ENCODE peak calls at places on chromosomes 16 and 17, in seven cellular contexts. I is DND-41; D is IMR-90; Z is transverse colon; H is neuronal stem cell; B is CD8-positive, alpha-beta memory T cell; G is heart right ventricle. A is an unnamed sample. For H3K9me3, the result is how much of the 10 kb centered on the place peaks cover.

GRCh38 chr17:66677201-66677981 is 157.5 kb upstream of the CACNG5 start:
- DNase-seq in I (no peak), D (peak), Z (no peak), H (no peak), B (no peak), G (no peak), A (no peak)

GRCh38 chr16:296806-297510 is 14.0 kb downstream of the PDIA2 start:
- DNase-seq in I (no peak), D (no peak), Z (no peak), H (no peak), B (no peak), G (no peak), A (no peak)

GRCh38 chr16:3876695-3877094 is 3.8 kb downstream of the CREBBP start:
- DNase-seq in I (no peak), D (peak), Z (no peak), H (no peak), B (no peak), G (no peak), A (no peak)

GRCh38 chr16:84068041-84068440 is 25.4 kb upstream of the SLC38A8 start:
- DNase-seq in I (no peak), D (no peak), Z (no peak), H (no peak), B (no peak), G (no peak), A (no peak)

GRCh38 chr16:56093055-56093454 is 98.2 kb upstream of the GNAO1 start:
- DNase-seq in I (no peak), D (no peak), Z (no peak), H (no peak), B (no peak), G (no peak), A (no peak)

GRCh38 chr17:68101992-68102758 is 66.6 kb downstream of the KPNA2 start:
- DNase-seq in I (peak), D (no peak), Z (peak), H (no peak), B (peak), G (peak), A (peak)

GRCh38 chr16:3807425-3808123 is 72.9 kb downstream of the CREBBP start:
- DNase-seq in I (no peak), D (no peak), Z (no peak), H (no peak), B (no peak), G (no peak), A (no peak)

GRCh38 chr16:68823401-68823800 is 19.9 kb upstream of the TANGO6 start:
- DNase-seq in I (no peak), D (peak), Z (no peak), H (no peak), B (no peak), G (no peak), A (no peak)

GRCh38 chr16:56877783-56878182 is 12.8 kb downstream of the SLC12A3 start:
- DNase-seq in I (no peak), D (no peak), Z (no peak), H (no peak), B (no peak), G (no peak), A (no peak)

DNA sequence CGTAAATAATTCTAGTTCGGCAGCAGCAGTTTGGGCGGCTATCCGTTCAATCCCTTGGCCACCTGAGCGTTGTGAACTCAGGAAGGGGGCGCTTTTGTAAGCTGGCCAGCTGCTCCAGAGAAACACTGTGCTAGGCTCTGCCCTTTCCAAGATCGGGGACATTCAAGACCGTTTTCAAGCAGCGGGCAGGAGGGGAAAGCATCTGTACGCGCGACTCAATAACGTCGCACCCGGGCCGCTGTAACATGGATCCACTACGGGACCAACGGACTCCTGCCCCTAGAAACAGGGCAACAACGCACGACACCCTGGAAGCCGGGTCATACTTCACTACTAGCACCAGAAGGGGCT is 463 bp downstream of the TOP2A start:
- DNase-seq in I (no peak), D (peak), Z (no peak), H (no peak), B (no peak), G (no peak), A (no peak)
- H3K27ac ChIP-seq in I (peak), D (peak), Z (peak), H (peak), B (peak), G (no peak), A (no peak)

DNA sequence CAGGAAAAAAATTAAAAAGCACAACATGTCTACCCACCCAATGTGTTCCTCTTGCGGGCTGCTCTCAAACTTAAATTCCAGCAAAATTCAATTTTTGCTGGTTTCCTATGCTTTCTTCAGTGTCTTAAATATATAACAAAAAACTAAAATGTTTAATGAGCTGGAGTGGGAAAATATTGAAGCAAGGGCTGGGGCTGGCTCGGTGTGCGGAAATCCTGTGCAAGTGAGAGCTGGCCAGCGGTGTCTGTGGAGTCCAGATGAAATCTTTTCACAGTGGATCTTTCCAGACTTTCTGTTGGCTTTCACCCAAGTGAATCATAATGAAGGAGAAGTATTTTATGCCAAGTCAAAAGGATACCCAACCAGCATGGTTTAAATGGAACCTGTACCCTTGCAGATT is 1733.6 kb downstream of the TP53TG3F start:
- DNase-seq in I (no peak), D (no peak), Z (no peak), H (no peak), B (no peak), G (no peak), A (no peak)
- H3K9me3 ChIP-seq in I (under half), D (under half), Z (under half), H (under half), B (under half), G (under half), A (under half)

GRCh38 chr17:60676758-60677307 is 818 bp upstream of the BCAS3 start:
- DNase-seq in I (no peak), D (no peak), Z (no peak), H (no peak), B (no peak), G (no peak), A (no peak)

GRCh38 chr17:60665602-60666001 is 12.0 kb upstream of the BCAS3 start:
- DNase-seq in I (no peak), D (no peak), Z (no peak), H (no peak), B (no peak), G (no peak), A (no peak)

GRCh38 chr17:60675997-60676396 is 1.7 kb upstream of the BCAS3 start:
- DNase-seq in I (no peak), D (no peak), Z (no peak), H (no peak), B (no peak), G (no peak), A (no peak)

GRCh38 chr17:60671482-60671881 is 6.2 kb upstream of the BCAS3 start:
- DNase-seq in I (no peak), D (no peak), Z (no peak), H (no peak), B (no peak), G (no peak), A (no peak)
- H3K27ac ChIP-seq in I (no peak), D (no peak), Z (no peak), H (no peak), B (no peak), G (no peak), A (no peak)

GRCh38 chr16:35306915-35307314 is 1847.5 kb downstream of the TP53TG3F start:
- DNase-seq in I (no peak), D (no peak), Z (no peak), H (no peak), B (no peak), G (no peak), A (no peak)
- H3K9me3 ChIP-seq in I (under half), D (under half), Z (under half), H (half or more), B (under half), G (under half), A (under half)

DNA sequence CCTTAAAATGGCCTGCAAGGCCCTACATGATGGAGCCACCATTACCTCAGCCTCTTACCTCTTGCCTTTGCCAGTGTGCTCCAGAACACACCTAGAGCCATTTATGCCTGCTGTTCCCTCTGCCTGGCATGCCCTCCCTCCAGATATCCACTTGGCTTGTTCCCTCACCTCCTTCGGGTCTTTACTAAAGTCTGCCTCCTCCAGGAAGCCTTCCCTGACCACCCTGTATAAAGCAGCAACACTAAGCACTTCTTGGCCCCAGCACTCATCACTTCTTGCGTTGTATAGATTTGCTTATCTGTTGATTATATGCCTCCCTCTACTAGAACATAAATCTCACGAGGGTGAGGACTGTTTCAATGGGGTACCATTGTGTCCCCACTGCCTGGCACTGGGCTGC is 25.3 kb downstream of the ANKRD40 start:
- DNase-seq in I (no peak), D (no peak), Z (no peak), H (no peak), B (no peak), G (no peak), A (no peak)
- H3K27ac ChIP-seq in I (no peak), D (no peak), Z (peak), H (no peak), B (no peak), G (no peak), A (no peak)

DNA sequence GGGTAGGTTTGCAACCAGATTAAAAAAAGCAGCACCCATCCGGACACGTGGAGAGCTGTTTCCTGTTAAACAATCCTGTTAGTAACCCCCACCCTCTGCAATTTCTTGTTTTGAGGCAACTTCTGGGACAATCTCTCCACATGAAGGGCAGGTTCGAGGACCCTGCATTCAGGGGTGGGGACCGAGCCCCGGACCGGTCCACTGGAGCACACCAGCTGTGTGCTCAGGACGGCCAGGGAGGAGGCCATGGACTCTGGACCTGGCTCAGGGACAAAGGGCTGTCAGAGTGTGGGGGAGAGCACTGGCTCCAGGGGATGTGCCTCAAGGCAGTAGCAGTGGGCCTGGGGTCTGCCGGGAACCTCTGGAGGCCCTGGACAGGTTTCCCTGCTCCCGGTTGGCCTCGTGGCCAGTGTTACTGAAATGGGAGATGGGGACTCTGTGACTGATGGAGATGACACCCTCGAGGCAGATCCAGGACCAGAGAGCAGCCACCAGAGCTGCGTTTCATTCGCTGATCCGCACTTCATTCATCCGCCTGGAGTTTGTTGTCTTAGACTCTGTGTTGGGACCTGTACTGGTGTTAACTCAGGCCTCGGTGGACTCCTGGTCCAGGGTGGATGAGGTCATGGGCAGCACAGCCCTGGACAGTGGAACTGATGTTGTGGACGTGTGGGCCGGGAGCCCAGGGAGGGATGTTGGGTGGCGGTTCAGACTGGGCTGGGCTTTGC is 2.9 kb upstream of the CPNE7 start:
- DNase-seq in I (no peak), D (no peak), Z (no peak), H (no peak), B (no peak), G (no peak), A (no peak)
- H3K9me3 ChIP-seq in I (under half), D (under half), Z (under half), H (under half), B (under half), G (under half), A (under half)

GRCh38 chr17:73228748-73229236 is 32.9 kb downstream of the CPSF4L start:
- DNase-seq in I (no peak), D (peak), Z (peak), H (no peak), B (no peak), G (peak), A (no peak)
- H3K27ac ChIP-seq in I (no peak), D (peak), Z (peak), H (no peak), B (no peak), G (peak), A (no peak)

GRCh38 chr17:22704674-22705073 is 1012.4 kb downstream of the KCNJ18 start:
- DNase-seq in I (no peak), D (no peak), Z (no peak), H (no peak), B (no peak), G (no peak), A (no peak)
- H3K9me3 ChIP-seq in I (under half), D (under half), Z (under half), H (under half), B (under half), G (under half), A (under half)

A was measured in CD4-positive, alpha-beta T cell.